ENCODE peak calls at places on chromosomes 16 and 17, in four cellular contexts. V is K562, O is GM12878, Y is SK-N-SH. A is an unnamed sample.
A peak's percentile ranks its signal among the peaks of the same experiment; 100 is the strongest.

GRCh38 chr17:721540-721937 is 6.9 kb upstream of the VPS53 start:
- DNase-seq in Y (no peak), V (no peak), O (no peak), A (no peak)

GRCh38 chr17:36808181-36808661 is 129.1 kb upstream of the LHX1 start:
- DNase-seq in V (peak; percentile 43), O (no peak), Y (peak; percentile 91), A (peak; percentile 67)

GRCh38 chr17:67995568-67996191 is 589 bp downstream of the C17orf58 start:
- DNase-seq in O (no peak), Y (peak; percentile 81), V (no peak), A (peak; percentile 57)

GRCh38 chr17:80859004-80859941 is 132.4 kb upstream of the CHMP6 start:
- DNase-seq in Y (peak; percentile 88), V (no peak), O (no peak), A (no peak)

GRCh38 chr16:56632160-56632847 is at the start of gene MT1M:
- DNase-seq in O (no peak), Y (peak; percentile 66), V (no peak), A (peak; percentile 63)

GRCh38 chr17:57662644-57663308 is 82.3 kb downstream of the CCDC182 start:
- DNase-seq in V (peak; percentile 99), Y (peak; percentile 97), O (no peak), A (peak; percentile 98)

GRCh38 chr16:10228779-10229178 is 46.6 kb upstream of the GRIN2A start:
- DNase-seq in O (peak; percentile 28), V (no peak), Y (peak; percentile 39), A (no peak)

GRCh38 chr16:49463529-49463928 is 89.9 kb downstream of the C16orf78 start:
- DNase-seq in O (peak; percentile 72), V (no peak), Y (no peak), A (no peak)

GRCh38 chr17:8185580-8186445 is 4.2 kb downstream of the BORCS6 start:
- DNase-seq in V (peak; percentile 37), Y (peak; percentile 81), O (no peak), A (peak; percentile 92)

GRCh38 chr16:51440096-51440495 is 289.0 kb upstream of the SALL1 start:
- DNase-seq in O (no peak), Y (no peak), V (no peak), A (no peak)

GRCh38 chr16:7405166-7405565 is 72.5 kb downstream of the RBFOX1 start:
- DNase-seq in V (no peak), Y (peak; percentile 46), O (no peak), A (no peak)

GRCh38 chr17:28280826-28281225 is 38.2 kb upstream of the TMEM97 start:
- DNase-seq in Y (no peak), V (no peak), O (no peak), A (no peak)

GRCh38 chr16:53094013-53094630 is 39.3 kb downstream of the CHD9 start:
- DNase-seq in Y (no peak), O (peak; percentile 45), V (peak; percentile 53), A (no peak)

GRCh38 chr17:76968707-76969597 is 100.7 kb downstream of the MGAT5B start:
- DNase-seq in O (no peak), Y (peak; percentile 84), V (no peak), A (peak; percentile 96)

GRCh38 chr17:82518826-82519810 is at the start of gene FOXK2:
- DNase-seq in V (peak; percentile 99), Y (peak; percentile 100), O (peak; percentile 75), A (peak; percentile 89)

GRCh38 chr17:20063665-20064648 is 54.8 kb downstream of the SPECC1 start:
- DNase-seq in O (peak; percentile 76), V (no peak), Y (no peak), A (no peak)

GRCh38 chr16:228917-229730 is at the start of gene LUC7L:
- DNase-seq in O (peak; percentile 40), V (peak; percentile 96), Y (peak; percentile 98), A (peak; percentile 91)

GRCh38 chr17:13587487-13588338 is 14.0 kb downstream of the HS3ST3A1 start:
- DNase-seq in O (no peak), V (no peak), Y (no peak), A (no peak)

GRCh38 chr17:62562656-62563055 is 64.8 kb upstream of the MRC2 start:
- DNase-seq in O (no peak), V (no peak), Y (no peak), A (no peak)

GRCh38 chr17:4482338-4483011 is 16.2 kb upstream of the SPNS2 start:
- DNase-seq in O (no peak), Y (no peak), V (no peak), A (no peak)

GRCh38 chr17:58315281-58315711 is 13.3 kb downstream of the TSPOAP1 start:
- DNase-seq in O (no peak), Y (peak; percentile 16), V (no peak), A (no peak)

GRCh38 chr16:81462683-81463082 is 18.1 kb downstream of the CMIP start:
- DNase-seq in Y (no peak), V (no peak), O (no peak), A (no peak)

GRCh38 chr16:85800321-85800669 is 800 bp downstream of the COX4I1 start:
- DNase-seq in Y (no peak), O (no peak), V (no peak), A (no peak)

GRCh38 chr17:32490101-32490482 is 3.3 kb downstream of the CDK5R1 start:
- DNase-seq in V (no peak), O (no peak), Y (peak; percentile 85), A (no peak)

GRCh38 chr17:15091825-15092224 is 173.3 kb downstream of the PMP22 start:
- DNase-seq in O (no peak), V (no peak), Y (no peak), A (peak; percentile 25)

GRCh38 chr16:77111057-77111456 is 79.9 kb upstream of the MON1B start:
- DNase-seq in O (no peak), V (no peak), Y (no peak), A (no peak)

GRCh38 chr16:4136229-4136813 is 20.1 kb upstream of the ADCY9 start:
- DNase-seq in O (no peak), Y (no peak), V (no peak), A (peak; percentile 46)
- TF ChIP-seq USF1 in O (no peak), Y (no peak), V (no peak), A (no peak)

GRCh38 chr17:26792486-26792885 is 501.4 kb upstream of the WSB1 start:
- DNase-seq in Y (no peak), O (peak; percentile 41), V (no peak), A (no peak)
- TF ChIP-seq USF1 in Y (no peak), O (no peak), V (no peak), A (no peak)

GRCh38 chr16:74774223-74775139 is at the start of gene FA2H:
- DNase-seq in V (peak; percentile 97), O (no peak), Y (peak; percentile 97), A (peak; percentile 88)
- TF ChIP-seq USF1 in V (no peak), O (no peak), Y (no peak), A (no peak)

GRCh38 chr17:66403846-66404597 is 101.6 kb downstream of the PRKCA start:
- DNase-seq in V (no peak), Y (no peak), O (no peak), A (no peak)

GRCh38 chr17:66406701-66407644 is 104.6 kb downstream of the PRKCA start:
- DNase-seq in O (no peak), V (no peak), Y (no peak), A (no peak)

GRCh38 chr17:66407864-66408263 is 105.5 kb downstream of the PRKCA start:
- DNase-seq in O (no peak), Y (peak; percentile 55), V (no peak), A (no peak)

GRCh38 chr17:66401364-66401763 is 99.0 kb downstream of the PRKCA start:
- DNase-seq in O (no peak), Y (no peak), V (no peak), A (no peak)

DNA sequence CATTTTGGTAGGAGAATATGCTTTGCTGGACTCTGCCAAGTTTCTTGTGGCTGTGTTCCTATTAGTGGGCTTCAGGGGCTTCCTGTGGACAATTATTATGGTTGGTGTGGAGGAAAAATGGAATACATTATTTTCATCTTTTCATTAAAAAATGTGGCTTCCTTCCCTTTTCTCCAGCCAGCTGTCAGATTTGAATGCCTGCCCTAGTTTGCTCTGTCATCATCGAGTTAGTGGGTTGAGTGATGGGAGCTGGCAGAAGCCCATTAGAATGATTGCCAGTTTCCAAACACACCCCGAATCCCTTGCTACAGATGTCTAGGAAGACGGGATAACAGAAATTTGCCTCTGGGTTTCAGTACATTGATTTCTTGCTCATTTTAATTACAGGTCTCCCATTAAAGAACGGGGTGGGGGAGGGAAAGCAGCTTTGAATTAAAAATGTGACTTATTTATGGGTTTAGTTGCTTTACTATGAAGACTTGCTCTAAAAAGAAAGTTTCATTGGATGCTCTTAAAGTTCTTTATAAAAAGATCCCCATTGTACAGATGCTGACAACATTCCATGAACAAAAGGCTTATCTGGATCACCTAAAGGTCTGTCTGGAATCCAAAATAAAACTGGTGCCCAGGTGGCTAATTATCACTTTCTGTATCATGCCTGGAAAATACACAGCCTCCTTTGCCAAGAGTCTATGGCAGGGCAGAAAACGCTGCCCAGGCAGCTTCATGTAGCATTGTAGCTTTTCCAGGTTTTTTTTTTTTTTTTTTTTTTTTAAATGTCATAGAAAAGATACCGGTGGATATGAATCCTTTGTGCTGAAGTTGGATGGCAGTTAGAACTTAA is 103.6 kb downstream of the PRKCA start:
- DNase-seq in O (no peak), V (no peak), Y (peak; percentile 64), A (no peak)
- TF ChIP-seq USF1 in O (no peak), V (no peak), Y (no peak), A (no peak)

GRCh38 chr16:70746040-70746707 is 54.8 kb downstream of the VAC14 start:
- DNase-seq in Y (peak; percentile 41), V (peak; percentile 33), O (no peak), A (no peak)
- TF ChIP-seq USF1 in Y (peak; percentile 90), V (peak; percentile 83), O (no peak), A (no peak)

GRCh38 chr16:73124665-73125064 is 76.7 kb upstream of the ZFHX3 start:
- DNase-seq in Y (no peak), V (no peak), O (no peak), A (no peak)

GRCh38 chr16:73126453-73126853 is 78.5 kb upstream of the ZFHX3 start:
- DNase-seq in V (no peak), O (no peak), Y (no peak), A (no peak)

GRCh38 chr16:73125860-73126259 is 77.9 kb upstream of the ZFHX3 start:
- DNase-seq in O (no peak), Y (no peak), V (no peak), A (no peak)

GRCh38 chr16:73122604-73123386 is 74.9 kb upstream of the ZFHX3 start:
- DNase-seq in Y (no peak), V (no peak), O (no peak), A (no peak)

GRCh38 chr16:73124097-73124652 is 76.2 kb upstream of the ZFHX3 start:
- DNase-seq in O (no peak), Y (no peak), V (no peak), A (no peak)
- TF ChIP-seq USF1 in O (no peak), Y (no peak), V (no peak), A (no peak)

DNA sequence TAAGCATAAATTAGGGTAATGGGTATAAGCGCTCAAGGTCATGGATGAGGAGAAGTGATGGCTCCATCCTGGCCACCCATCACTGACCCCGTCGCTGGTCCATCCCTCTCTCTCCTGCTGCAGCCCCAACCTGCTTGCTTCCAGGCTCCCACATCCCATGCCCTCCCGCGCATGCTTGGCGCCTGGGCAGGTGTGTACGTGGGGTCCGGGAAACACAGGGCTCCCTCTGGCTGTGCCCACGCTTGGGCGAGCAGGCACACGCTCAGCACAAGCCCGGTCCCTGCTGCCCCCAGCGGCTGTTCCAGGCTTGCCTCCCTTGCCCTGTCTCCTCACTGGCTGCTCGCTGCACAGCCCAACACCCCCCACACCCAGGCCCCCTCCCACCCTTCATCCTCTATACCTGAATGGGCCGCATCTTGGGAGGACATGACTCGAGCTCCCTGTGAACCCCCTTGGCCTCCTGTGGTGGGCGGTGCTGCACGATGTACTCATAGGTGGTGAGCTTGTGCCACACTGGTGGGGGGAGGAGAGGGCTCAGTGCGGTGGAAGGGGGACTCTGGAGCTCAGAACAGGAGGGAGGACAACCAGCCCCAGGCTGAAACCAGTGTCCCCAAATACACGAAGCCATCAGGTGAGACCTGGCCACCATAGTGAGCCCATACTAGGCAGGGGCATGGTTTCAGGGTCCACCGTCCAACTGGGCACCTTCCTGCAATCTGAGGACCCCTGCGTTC is 4.7 kb upstream of the TPPP3 start:
- DNase-seq in Y (no peak), V (no peak), O (no peak), A (no peak)
- TF ChIP-seq USF1 in Y (no peak), V (no peak), O (no peak), A (no peak)